ENCODE peak calls at places on chromosome 21, in nine cellular contexts. J, G, N, Y, S, L, D, Z and O are unnamed samples. For H3K4me1 and H3K9me3, the result is how much of the 10 kb centered on the place peaks cover.

GRCh38 chr21:16534408-16535099 is 804.8 kb downstream of the USP25 start:
- DNase-seq in G (peak), Z (peak), J (peak), L (peak), Y (no peak), D (no peak), S (no peak), N (peak), O (no peak)

GRCh38 chr21:29433366-29434059 is 134.8 kb downstream of the BACH1 start:
- DNase-seq in Z (no peak), J (peak), D (no peak), Y (no peak), G (no peak), N (no peak), S (no peak), L (no peak), O (no peak)

GRCh38 chr21:32442566-32443318 is 30.2 kb downstream of the EVA1C start:
- DNase-seq in J (peak), S (no peak), Z (no peak), G (no peak), L (no peak), Y (no peak), D (no peak), N (no peak), O (no peak)

GRCh38 chr21:16455526-16455925 is 725.7 kb downstream of the USP25 start:
- DNase-seq in Y (no peak), J (peak), Z (no peak), L (no peak), N (no peak), S (no peak), G (no peak), D (no peak), O (no peak)

GRCh38 chr21:15004721-15005370 is 60.0 kb downstream of the NRIP1 start:
- DNase-seq in D (no peak), Y (no peak), Z (no peak), N (no peak), J (peak), S (no peak), L (no peak), G (no peak), O (no peak)

GRCh38 chr21:43846430-43846829 is 18.6 kb upstream of the AGPAT3 start:
- DNase-seq in S (peak), D (no peak), N (no peak), J (no peak), L (no peak), G (no peak), Y (no peak), Z (no peak), O (no peak)

GRCh38 chr21:14383596-14384210 is 757 bp upstream of the HSPA13 start:
- DNase-seq in G (no peak), Z (no peak), N (no peak), S (no peak), L (no peak), Y (peak), D (no peak), J (peak), O (no peak)

GRCh38 chr21:35962917-35963316 is 97.4 kb downstream of the SETD4 start:
- DNase-seq in Y (no peak), G (no peak), L (no peak), N (no peak), D (no peak), Z (no peak), J (no peak), S (no peak), O (no peak)

GRCh38 chr21:28078126-28078525 is 914.6 kb downstream of the LTN1 start:
- DNase-seq in N (no peak), Z (no peak), G (no peak), S (no peak), J (no peak), Y (no peak), L (no peak), D (no peak), O (no peak)

GRCh38 chr21:33021667-33022066 is 4.1 kb upstream of the OLIG2 start:
- DNase-seq in Z (no peak), D (no peak), N (no peak), G (no peak), J (no peak), Y (no peak), S (no peak), L (no peak), O (no peak)

GRCh38 chr21:33865176-33865575 is 50.4 kb downstream of the ATP5PO start:
- DNase-seq in G (no peak), L (no peak), N (no peak), Y (no peak), Z (no peak), S (no peak), J (no peak), D (no peak), O (no peak)

GRCh38 chr21:27645285-27645684 is 678.4 kb upstream of the ADAMTS5 start:
- DNase-seq in G (no peak), S (no peak), J (peak), L (no peak), Z (no peak), D (no peak), Y (no peak), N (peak), O (no peak)

GRCh38 chr21:25456672-25457071 is 150.6 kb downstream of the MRPL39 start:
- DNase-seq in Z (no peak), J (peak), Y (no peak), G (no peak), S (no peak), L (no peak), N (no peak), D (no peak), O (no peak)

GRCh38 chr21:36491191-36491916 is 11.4 kb upstream of the CLDN14 start:
- DNase-seq in L (no peak), Z (no peak), S (no peak), Y (no peak), D (no peak), G (no peak), J (peak), N (no peak), O (no peak)

GRCh38 chr21:26736449-26736848 is 108.8 kb downstream of the ADAMTS1 start:
- DNase-seq in J (no peak), D (no peak), N (no peak), Y (no peak), S (no peak), Z (no peak), G (no peak), L (no peak), O (no peak)

GRCh38 chr21:34131586-34131985 is 58.2 kb downstream of the MRPS6 start:
- DNase-seq in G (no peak), J (peak), N (no peak), Z (no peak), S (no peak), L (no peak), Y (no peak), D (no peak), O (no peak)

GRCh38 chr21:24110846-24111245 is 1496.4 kb downstream of the MRPL39 start:
- DNase-seq in S (no peak), D (no peak), L (no peak), G (no peak), Y (no peak), Z (no peak), N (no peak), J (peak), O (no peak)

GRCh38 chr21:16082038-16082816 is 352.4 kb downstream of the USP25 start:
- DNase-seq in G (no peak), Y (peak), J (no peak), D (no peak), N (no peak), Z (no peak), S (no peak), L (no peak), O (no peak)

GRCh38 chr21:33293136-33293535 is 27.0 kb downstream of the IL10RB start:
- DNase-seq in G (no peak), L (no peak), J (no peak), D (no peak), Y (no peak), S (no peak), Z (no peak), N (no peak), O (no peak)

GRCh38 chr21:25709684-25710265 is 24.9 kb downstream of the ATP5PF start:
- DNase-seq in Y (no peak), S (no peak), G (no peak), J (no peak), Z (no peak), N (no peak), D (no peak), L (no peak), O (no peak)

GRCh38 chr21:25103500-25104207 is 503.6 kb downstream of the MRPL39 start:
- DNase-seq in Z (no peak), N (no peak), D (no peak), L (no peak), Y (no peak), S (no peak), G (no peak), J (peak), O (no peak)

GRCh38 chr21:25370311-25370744 is 237.0 kb downstream of the MRPL39 start:
- DNase-seq in Y (no peak), D (no peak), L (no peak), N (no peak), S (no peak), J (peak), G (no peak), Z (no peak), O (no peak)

GRCh38 chr21:35198004-35198403 is 148.9 kb upstream of the RUNX1 start:
- DNase-seq in D (no peak), J (peak), L (no peak), Y (no peak), Z (no peak), G (no peak), S (no peak), N (no peak), O (no peak)

GRCh38 chr21:29148535-29148934 is 18.1 kb downstream of the MAP3K7CL start:
- DNase-seq in L (no peak), Y (no peak), S (no peak), G (no peak), N (peak), D (no peak), Z (no peak), J (peak), O (no peak)

GRCh38 chr21:35940074-35940927 is 120.0 kb downstream of the SETD4 start:
- DNase-seq in D (no peak), Z (peak), G (peak), J (peak), Y (peak), N (peak), S (no peak), L (peak), O (no peak)

GRCh38 chr21:15772654-15773053 is 42.9 kb downstream of the USP25 start:
- DNase-seq in Y (no peak), Z (no peak), N (no peak), L (no peak), D (no peak), G (no peak), J (peak), S (no peak), O (no peak)

GRCh38 chr21:34039678-34040382 is 33.5 kb upstream of the MRPS6 start:
- DNase-seq in J (no peak), N (no peak), Z (no peak), L (no peak), G (no peak), S (no peak), Y (no peak), D (no peak), O (no peak)

GRCh38 chr21:41112740-41113692 is 54.9 kb upstream of the BACE2 start:
- DNase-seq in Y (peak), N (no peak), L (peak), Z (no peak), G (no peak), S (no peak), D (no peak), J (peak), O (no peak)

GRCh38 chr21:17668479-17668878 is 55.8 kb upstream of the BTG3 start:
- DNase-seq in G (no peak), S (no peak), D (no peak), J (no peak), Y (no peak), L (no peak), N (no peak), Z (no peak), O (no peak)

GRCh38 chr21:32520885-32521735 is 64.2 kb downstream of the TCP10L start:
- DNase-seq in N (peak), L (peak), Y (no peak), J (peak), S (no peak), D (no peak), Z (peak), G (peak), O (peak)

GRCh38 chr21:36044056-36044455 is 16.3 kb downstream of the SETD4 start:
- DNase-seq in G (no peak), Y (no peak), D (no peak), N (peak), L (no peak), J (no peak), S (no peak), Z (no peak), O (no peak)

GRCh38 chr21:37073417-37074194 is 552 bp downstream of the TTC3 start:
- DNase-seq in G (peak), J (peak), Y (peak), Z (peak), L (peak), N (peak), S (peak), D (peak), O (peak)

GRCh38 chr21:28636988-28637691 is 355.5 kb downstream of the LTN1 start:
- DNase-seq in S (no peak), Z (no peak), J (peak), G (no peak), D (no peak), L (no peak), Y (no peak), N (no peak), O (no peak)

GRCh38 chr21:17576080-17576835 is 36.4 kb downstream of the BTG3 start:
- DNase-seq in Z (no peak), N (no peak), J (peak), G (no peak), S (no peak), L (no peak), Y (no peak), D (no peak), O (no peak)

GRCh38 chr21:33909756-33910155 is 5.8 kb downstream of the ATP5PO start:
- DNase-seq in N (no peak), Z (no peak), Y (no peak), G (no peak), J (no peak), D (no peak), S (no peak), L (no peak), O (no peak)

GRCh38 chr21:27190601-27191000 is 223.7 kb upstream of the ADAMTS5 start:
- DNase-seq in J (peak), S (no peak), Z (no peak), G (no peak), D (no peak), Y (no peak), N (peak), L (peak), O (no peak)

GRCh38 chr21:39663066-39663465 is 50.3 kb downstream of the B3GALT5 start:
- DNase-seq in Y (no peak), J (no peak), N (no peak), S (no peak), D (no peak), Z (no peak), L (no peak), G (no peak), O (peak)
- H3K4me1 ChIP-seq in Y (under half), J (under half), N (under half), S (under half), D (under half), Z (under half), L (under half), G (under half), O (under half)

GRCh38 chr21:38229260-38229877 is 27.4 kb upstream of the KCNJ15 start:
- DNase-seq in Y (peak), L (no peak), S (no peak), D (no peak), N (no peak), J (no peak), Z (no peak), G (no peak), O (no peak)
- H3K9me3 ChIP-seq in Y (under half), L (half or more), S (under half), D (under half), N (under half), J (under half), Z (under half), G (under half), O (under half)

DNA sequence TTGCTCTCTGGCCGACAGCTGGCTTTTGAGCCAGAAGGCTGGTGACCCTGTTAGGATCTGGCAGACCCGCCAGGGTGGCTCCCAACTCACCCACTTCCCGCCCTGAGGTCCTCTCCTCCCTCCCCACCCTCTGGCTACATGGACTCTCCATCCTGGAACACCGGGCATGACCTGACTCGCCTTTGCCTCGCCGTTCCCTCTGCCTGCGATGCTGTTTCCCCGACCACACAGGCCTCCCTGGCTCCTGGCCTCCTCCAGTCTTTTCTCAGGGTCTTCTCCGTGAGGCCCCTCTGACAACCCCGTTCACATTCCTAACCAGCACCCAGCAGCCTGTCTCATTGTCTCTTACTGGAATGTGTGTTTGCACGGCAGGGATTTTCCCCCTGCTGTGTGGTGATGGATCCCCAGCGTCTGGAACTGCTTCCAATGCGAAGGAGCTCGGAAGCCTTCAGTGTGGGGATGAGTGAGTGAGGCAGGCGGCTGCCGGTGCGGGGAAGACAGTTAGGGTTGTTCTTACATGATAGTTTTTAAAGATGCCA is 46.0 kb upstream of the POFUT2 start:
- DNase-seq in D (no peak), Y (no peak), S (peak), L (no peak), G (no peak), N (no peak), J (peak), Z (peak), O (peak)
- H3K4me1 ChIP-seq in D (under half), Y (under half), S (under half), L (under half), G (under half), N (under half), J (under half), Z (under half), O (under half)

GRCh38 chr21:7957713-7958064 is 2563.7 kb upstream of the TPTE start:
- DNase-seq in G (no peak), J (no peak), L (no peak), S (no peak), D (no peak), Y (no peak), N (no peak), Z (no peak), O (no peak)

GRCh38 chr21:7953058-7953457 is 2568.3 kb upstream of the TPTE start:
- DNase-seq in D (no peak), S (no peak), Z (no peak), N (no peak), G (no peak), L (no peak), Y (no peak), J (no peak), O (no peak)

GRCh38 chr21:7947422-7947821 is 2574.0 kb upstream of the TPTE start:
- DNase-seq in J (no peak), G (no peak), Y (no peak), S (no peak), N (no peak), D (no peak), Z (no peak), L (no peak), O (no peak)

GRCh38 chr21:7952648-7953047 is 2568.7 kb upstream of the TPTE start:
- DNase-seq in G (no peak), Y (no peak), Z (no peak), S (no peak), L (no peak), N (no peak), J (no peak), D (no peak), O (no peak)

DNA sequence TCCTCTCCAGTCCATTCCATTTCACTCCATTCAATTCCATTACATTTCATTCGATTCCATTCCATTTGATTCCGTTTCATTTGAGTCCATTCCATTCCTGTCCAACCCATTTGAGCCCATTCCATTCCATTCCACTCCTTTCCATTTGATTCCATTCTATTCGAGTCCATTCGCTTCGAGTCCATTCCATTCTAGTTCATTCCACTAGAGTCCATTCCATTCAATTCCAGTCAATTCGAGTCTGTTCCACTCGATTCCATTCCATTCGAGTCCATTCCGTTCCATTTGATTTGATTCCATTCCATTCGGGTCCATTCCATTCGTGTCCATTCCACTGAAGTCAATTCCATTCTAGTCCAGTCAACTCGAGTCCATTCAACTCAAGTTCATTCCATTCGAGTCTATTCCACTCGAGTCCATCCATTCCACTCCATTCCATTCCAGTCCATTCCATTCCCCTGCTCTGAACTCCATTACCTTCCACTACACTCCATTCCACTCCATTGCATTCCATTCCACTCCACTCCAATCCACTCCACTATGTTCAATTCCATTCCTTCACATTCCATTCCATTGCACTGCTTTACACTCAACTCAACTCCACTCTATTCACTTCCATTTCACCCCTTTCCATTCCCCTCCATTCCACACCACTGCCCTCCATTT is 2569.4 kb upstream of the TPTE start:
- DNase-seq in Y (no peak), N (no peak), D (no peak), G (no peak), J (no peak), S (no peak), L (no peak), Z (no peak), O (no peak)
- H3K9me3 ChIP-seq in Y (half or more), N (under half), D (half or more), G (under half), J (under half), S (under half), L (half or more), Z (under half), O (half or more)

DNA sequence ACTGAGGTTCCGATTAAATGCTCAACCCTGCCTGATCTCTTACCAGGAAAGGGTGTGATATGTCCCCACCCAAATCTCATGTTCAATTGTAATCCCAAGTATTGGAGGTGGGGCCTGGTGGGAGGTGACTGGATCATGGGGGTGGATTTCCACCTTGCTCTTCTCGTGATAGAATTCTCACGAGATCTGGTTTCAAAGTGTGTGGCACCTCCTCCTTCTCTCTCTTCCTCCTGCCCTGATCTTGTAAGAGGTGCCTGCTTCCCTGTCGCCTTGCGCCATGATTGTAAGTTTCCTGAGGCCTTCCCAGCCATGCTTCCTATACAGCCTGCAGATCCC is 34.9 kb downstream of the RSPH1 start:
- DNase-seq in G (no peak), N (no peak), Y (no peak), S (peak), J (no peak), D (no peak), L (no peak), Z (no peak), O (no peak)
- H3K4me1 ChIP-seq in G (under half), N (under half), Y (half or more), S (under half), J (under half), D (half or more), L (under half), Z (under half), O (under half)

GRCh38 chr21:7917729-7918128 is 2603.7 kb upstream of the TPTE start:
- DNase-seq in J (no peak), N (no peak), G (no peak), S (no peak), Z (no peak), Y (no peak), L (no peak), D (no peak), O (no peak)
- H3K9me3 ChIP-seq in J (under half), N (under half), G (under half), S (under half), Z (under half), Y (under half), L (under half), D (under half), O (under half)